ENCODE peak calls at places on chromosomes 4 and X, in seven cellular contexts. X is WTC11, Z is mesenchymal stem cell, E is Calu3, J is NCI-H2029 treated with DMSO at 0.1 percent for 48 hours, Q is AG10803, G is A549. O is an unnamed sample.

GRCh38 chr4:106585920-106586349 is 217.4 kb upstream of the GIMD1 start:
- DNase-seq in G (no peak), Z (no peak), J (no peak), E (no peak), Q (peak; percentile 73), X (no peak), O (no peak)

GRCh38 chr4:61068745-61069144 is 131.4 kb upstream of the ADGRL3 start:
- DNase-seq in E (no peak), Z (peak; percentile 47), G (no peak), Q (no peak), X (no peak), J (no peak), O (no peak)

GRCh38 chr4:121138014-121138413 is 26.1 kb downstream of the TNIP3 start:
- DNase-seq in X (no peak), G (no peak), J (no peak), Q (no peak), E (no peak), Z (no peak), O (no peak)

GRCh38 chr4:77310931-77311330 is 153.9 kb downstream of the CCNG2 start:
- DNase-seq in G (no peak), X (no peak), Q (peak; percentile 61), J (no peak), E (no peak), Z (no peak), O (no peak)

GRCh38 chr4:65559270-65559669 is 111.0 kb downstream of the EPHA5 start:
- DNase-seq in J (no peak), Z (no peak), E (no peak), G (no peak), Q (no peak), X (peak; percentile 13), O (no peak)

GRCh38 chr4:77800077-77800476 is 19.1 kb downstream of the CNOT6L start:
- DNase-seq in Z (no peak), Q (no peak), J (no peak), E (no peak), G (no peak), X (no peak), O (no peak)

GRCh38 chrX:136055651-136056221 is 70.5 kb downstream of the SLC9A6 start:
- DNase-seq in G (no peak), Z (peak; percentile 90), E (no peak), J (no peak), Q (peak; percentile 95), X (no peak), O (peak; percentile 85)

GRCh38 chrX:22467571-22467970 is 194.9 kb downstream of the CBLL2 start:
- DNase-seq in X (no peak), J (no peak), Z (no peak), Q (no peak), G (no peak), E (no peak), O (no peak)

GRCh38 chr4:137253949-137254348 is 278.3 kb downstream of the PCDH18 start:
- DNase-seq in X (no peak), Z (peak; percentile 74), E (no peak), Q (peak; percentile 66), G (no peak), J (no peak), O (no peak)

GRCh38 chr4:7280906-7281305 is 88.6 kb downstream of the SORCS2 start:
- DNase-seq in J (no peak), X (no peak), Z (no peak), G (no peak), E (no peak), Q (peak; percentile 58), O (no peak)

GRCh38 chrX:110310896-110311295 is 7.0 kb downstream of the AMMECR1 start:
- DNase-seq in E (no peak), J (no peak), G (no peak), Z (peak; percentile 54), X (no peak), Q (no peak), O (no peak)

GRCh38 chr4:138553001-138553845 is 311.1 kb upstream of the SLC7A11 start:
- DNase-seq in G (no peak), Q (no peak), E (no peak), J (no peak), X (no peak), Z (no peak), O (no peak)

GRCh38 chr4:187995322-187996207 is at the start of gene ZFP42:
- DNase-seq in Q (no peak), Z (no peak), E (no peak), G (no peak), X (peak; percentile 82), J (no peak), O (no peak)

GRCh38 chr4:18103876-18104275 is 82.3 kb upstream of the LCORL start:
- DNase-seq in X (no peak), E (no peak), G (no peak), Z (no peak), Q (no peak), J (no peak), O (no peak)

GRCh38 chr4:26372525-26373172 is 51.8 kb downstream of the RBPJ start:
- DNase-seq in Q (peak; percentile 54), Z (peak; percentile 92), G (peak; percentile 4), E (peak; percentile 0), J (peak; percentile 79), X (no peak), O (peak; percentile 84)

GRCh38 chrX:18377802-18378201 is 23.3 kb upstream of the SCML2 start:
- DNase-seq in E (peak; percentile 29), Z (peak; percentile 21), G (peak; percentile 53), J (peak; percentile 9), X (peak; percentile 37), Q (peak; percentile 18), O (peak; percentile 45)

GRCh38 chr4:47954679-47955078 is 40.3 kb upstream of the NFXL1 start:
- DNase-seq in E (no peak), Q (no peak), J (no peak), G (no peak), X (no peak), Z (no peak), O (no peak)

GRCh38 chr4:105113800-105114199 is 32.9 kb upstream of the TET2 start:
- DNase-seq in Q (no peak), Z (no peak), G (no peak), X (no peak), E (no peak), J (no peak), O (no peak)

GRCh38 chr4:144701683-144702233 is 55.8 kb downstream of the HHIP start:
- DNase-seq in X (no peak), Z (peak; percentile 24), G (no peak), Q (no peak), E (no peak), J (no peak), O (no peak)

GRCh38 chr4:26809811-26810210 is 50.8 kb upstream of the STIM2 start:
- DNase-seq in X (no peak), Q (no peak), J (no peak), Z (no peak), E (no peak), G (no peak), O (no peak)

GRCh38 chrX:53086464-53086863 is 4.3 kb downstream of the TSPYL2 start:
- DNase-seq in G (no peak), X (no peak), Z (no peak), E (no peak), Q (no peak), J (no peak), O (no peak)

GRCh38 chr4:7001271-7001670 is 41.9 kb upstream of the TADA2B start:
- DNase-seq in Z (no peak), X (no peak), Q (no peak), J (no peak), E (no peak), G (no peak), O (no peak)

GRCh38 chrX:31271615-31272471 is 200.0 kb upstream of the FTHL17 start:
- DNase-seq in Q (no peak), G (no peak), E (no peak), J (no peak), X (no peak), Z (no peak), O (no peak)

GRCh38 chrX:68238568-68238967 is 194.7 kb downstream of the OPHN1 start:
- DNase-seq in G (peak; percentile 19), Z (no peak), E (peak; percentile 39), X (peak; percentile 51), Q (peak; percentile 0), J (no peak), O (peak; percentile 18)

GRCh38 chr4:70627620-70628019 is 924 bp upstream of the ENAM start:
- DNase-seq in G (no peak), Z (no peak), X (no peak), Q (no peak), J (no peak), E (no peak), O (no peak)

GRCh38 chr4:95293014-95293413 is 255.8 kb downstream of the UNC5C start:
- DNase-seq in Z (peak; percentile 51), G (no peak), J (no peak), Q (no peak), E (no peak), X (no peak), O (peak; percentile 35)

GRCh38 chr4:183362916-183363542 is 40.8 kb upstream of the CLDN24 start:
- DNase-seq in X (peak; percentile 30), J (no peak), E (no peak), Q (peak; percentile 20), G (no peak), Z (peak; percentile 5), O (peak; percentile 77)